ENCODE peak calls at places on chromosomes 11 and 22, in nine cellular contexts. W, I, H, P, O, Q, V, T and E are unnamed samples.

GRCh38 chr11:19719960-19720359 is 7.3 kb downstream of the NAV2 start:
- DNase-seq in W (no peak), I (no peak), H (no peak), P (no peak), O (no peak), Q (no peak), V (no peak), T (no peak), E (no peak)

GRCh38 chr11:68146010-68146540 is 24.9 kb upstream of the CHKA start:
- DNase-seq in W (no peak), I (peak; percentile 77), H (peak; percentile 100), P (no peak), O (no peak), Q (peak; percentile 88), V (peak; percentile 98), T (no peak), E (no peak)

GRCh38 chr11:130523166-130523565 is 74.7 kb downstream of the ADAMTS15 start:
- DNase-seq in W (peak; percentile 14), I (no peak), H (no peak), P (no peak), O (no peak), Q (no peak), V (no peak), T (no peak), E (no peak)

GRCh38 chr11:87185228-87185627 is 147.5 kb downstream of the TMEM135 start:
- DNase-seq in W (no peak), I (no peak), H (no peak), P (no peak), O (no peak), Q (no peak), V (no peak), T (no peak), E (no peak)

GRCh38 chr22:19663821-19664325 is 50.4 kb upstream of the SEPTIN5 start:
- DNase-seq in W (peak; percentile 39), I (no peak), H (no peak), P (no peak), O (no peak), Q (peak; percentile 71), V (no peak), T (no peak), E (no peak)

GRCh38 chr11:121895919-121896318 is 220.1 kb downstream of the BLID start:
- DNase-seq in W (no peak), I (peak; percentile 84), H (no peak), P (peak; percentile 77), O (peak; percentile 65), Q (no peak), V (no peak), T (no peak), E (no peak)

GRCh38 chr11:63680842-63681207 is 475 bp upstream of the RTN3 start:
- DNase-seq in W (no peak), I (no peak), H (no peak), P (no peak), O (peak; percentile 62), Q (no peak), V (peak; percentile 29), T (no peak), E (no peak)

GRCh38 chr11:19403196-19403895 is 162.6 kb upstream of the E2F8 start:
- DNase-seq in W (no peak), I (no peak), H (no peak), P (no peak), O (no peak), Q (no peak), V (no peak), T (no peak), E (no peak)

GRCh38 chr22:46418827-46419226 is 83.3 kb downstream of the TRMU start:
- DNase-seq in W (no peak), I (no peak), H (no peak), P (no peak), O (no peak), Q (no peak), V (no peak), T (no peak), E (no peak)

GRCh38 chr11:101096036-101096704 is 33.4 kb downstream of the PGR start:
- DNase-seq in W (no peak), I (peak; percentile 42), H (peak; percentile 12), P (no peak), O (peak; percentile 2), Q (peak; percentile 54), V (no peak), T (no peak), E (no peak)

GRCh38 chr11:2158966-2159365 is 2.0 kb downstream of the INS start:
- DNase-seq in W (no peak), I (no peak), H (no peak), P (no peak), O (no peak), Q (no peak), V (no peak), T (no peak), E (no peak)

GRCh38 chr11:132095230-132096165 is 725.1 kb downstream of the NTM start:
- DNase-seq in W (no peak), I (no peak), H (no peak), P (no peak), O (no peak), Q (no peak), V (no peak), T (no peak), E (no peak)

GRCh38 chr11:120858740-120859139 is 165.2 kb upstream of the TBCEL start:
- DNase-seq in W (no peak), I (peak; percentile 19), H (no peak), P (no peak), O (no peak), Q (no peak), V (no peak), T (no peak), E (no peak)

GRCh38 chr22:50199836-50200332 is 927 bp upstream of the SELENOO start:
- DNase-seq in W (no peak), I (no peak), H (peak; percentile 25), P (no peak), O (no peak), Q (no peak), V (no peak), T (no peak), E (no peak)

GRCh38 chr11:110130642-110131238 is 37.5 kb downstream of the ZC3H12C start:
- DNase-seq in W (no peak), I (no peak), H (no peak), P (no peak), O (peak; percentile 82), Q (no peak), V (peak; percentile 27), T (no peak), E (no peak)

GRCh38 chr22:25069426-25069757 is 116.9 kb downstream of the KIAA1671 start:
- DNase-seq in W (no peak), I (no peak), H (no peak), P (no peak), O (no peak), Q (no peak), V (no peak), T (no peak), E (no peak)
- H3K4me3 ChIP-seq in W (no peak overlapping the region), I (no peak overlapping the region), H (no peak overlapping the region), P (no peak overlapping the region), O (no peak overlapping the region), Q (no peak overlapping the region), V (no peak overlapping the region), T (peak overlapping the region; percentile 43), E (no peak overlapping the region)

GRCh38 chr11:1064167-1064566 is 10.5 kb upstream of the MUC2 start:
- DNase-seq in W (no peak), I (no peak), H (no peak), P (no peak), O (no peak), Q (no peak), V (no peak), T (no peak), E (no peak)
- H3K4me3 ChIP-seq in W (no peak overlapping the region), I (no peak overlapping the region), H (no peak overlapping the region), P (no peak overlapping the region), O (no peak overlapping the region), Q (no peak overlapping the region), V (no peak overlapping the region), T (no peak overlapping the region), E (no peak overlapping the region)

GRCh38 chr11:12693485-12694181 is 19.4 kb downstream of the TEAD1 start:
- DNase-seq in W (peak; percentile 48), I (peak; percentile 96), H (peak; percentile 52), P (peak; percentile 92), O (peak; percentile 95), Q (peak; percentile 33), V (peak; percentile 57), T (no peak), E (no peak)
- H3K4me3 ChIP-seq in W (peak overlapping the region; percentile 13), I (peak overlapping the region; percentile 58), H (no peak overlapping the region), P (peak overlapping the region; percentile 18), O (peak overlapping the region; percentile 16), Q (peak overlapping the region; percentile 51), V (peak overlapping the region; percentile 4), T (no peak overlapping the region), E (no peak overlapping the region)

DNA sequence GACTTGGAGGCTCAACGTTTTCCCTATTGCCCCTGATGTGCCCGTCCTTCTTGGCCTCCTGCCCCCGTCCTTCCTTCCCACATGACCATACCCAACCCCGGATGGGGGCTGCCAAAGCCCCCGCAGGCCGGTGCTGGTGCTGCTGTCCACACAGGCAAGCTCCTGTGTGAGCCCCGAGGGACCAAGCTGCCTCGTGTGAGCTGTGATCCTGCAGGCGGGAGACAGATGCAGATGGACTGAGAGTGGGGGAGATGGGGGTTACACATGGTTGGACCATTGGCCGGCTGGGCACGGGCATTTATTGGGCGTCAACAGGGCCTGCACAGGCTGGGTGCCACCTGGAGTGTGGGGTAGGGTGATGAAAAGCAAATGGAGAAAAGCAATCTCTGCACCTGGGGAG is 313.2 kb upstream of the B3GAT1 start:
- DNase-seq in W (no peak), I (no peak), H (no peak), P (no peak), O (no peak), Q (no peak), V (no peak), T (no peak), E (no peak)
- H3K4me3 ChIP-seq in W (no peak overlapping the region), I (no peak overlapping the region), H (no peak overlapping the region), P (no peak overlapping the region), O (no peak overlapping the region), Q (no peak overlapping the region), V (no peak overlapping the region), T (no peak overlapping the region), E (no peak overlapping the region)